ENCODE peak calls at places on chromosomes 11 and 22, in six cellular contexts. G, Y, A, Z, N and U are unnamed samples.

GRCh38 chr11:67368621-67369020 is 4.8 kb downstream of the CLCF1 start:
- DNase-seq in G (no peak), Y (no peak), A (no peak), Z (no peak), N (no peak), U (no peak)

GRCh38 chr11:3202759-3203158 is 15.9 kb downstream of the MRGPRG start:
- DNase-seq in G (no peak), Y (peak), A (no peak), Z (no peak), N (no peak), U (peak)

GRCh38 chr22:39502789-39503464 is 837 bp downstream of the MIEF1 start:
- DNase-seq in G (no peak), Y (no peak), A (no peak), Z (no peak), N (no peak), U (no peak)

GRCh38 chr11:47161134-47161854 is 15.4 kb downstream of the ARFGAP2 start:
- DNase-seq in G (peak), Y (no peak), A (no peak), Z (peak), N (peak), U (no peak)

GRCh38 chr11:70423523-70424505 is 25.5 kb downstream of the CTTN start:
- DNase-seq in G (no peak), Y (no peak), A (no peak), Z (peak), N (no peak), U (no peak)

GRCh38 chr11:74572349-74572748 is 20.0 kb upstream of the POLD3 start:
- DNase-seq in G (no peak), Y (no peak), A (no peak), Z (no peak), N (no peak), U (no peak)

GRCh38 chr22:39350803-39351688 is 1.3 kb downstream of the SYNGR1 start:
- DNase-seq in G (no peak), Y (no peak), A (no peak), Z (no peak), N (no peak), U (no peak)

GRCh38 chr11:2586091-2586792 is 113.6 kb downstream of the KCNQ1OT1 start:
- DNase-seq in G (no peak), Y (peak), A (no peak), Z (peak), N (no peak), U (peak)

GRCh38 chr11:73137262-73137941 is 4.7 kb downstream of the FCHSD2 start:
- DNase-seq in G (no peak), Y (no peak), A (no peak), Z (no peak), N (no peak), U (no peak)

GRCh38 chr22:23984430-23984829 is 4.5 kb downstream of the GSTT2 start:
- DNase-seq in G (peak), Y (no peak), A (no peak), Z (no peak), N (peak), U (no peak)

GRCh38 chr11:68661697-68662603 is 22.4 kb upstream of the GAL start:
- DNase-seq in G (no peak), Y (peak), A (no peak), Z (no peak), N (no peak), U (no peak)

GRCh38 chr22:24137595-24137994 is 43.7 kb upstream of the SUSD2 start:
- DNase-seq in G (no peak), Y (no peak), A (no peak), Z (no peak), N (no peak), U (no peak)

GRCh38 chr22:29727248-29727551 is 7.4 kb downstream of the CABP7 start:
- DNase-seq in G (no peak), Y (no peak), A (no peak), Z (peak), N (peak), U (peak)

GRCh38 chr11:22624742-22625447 is 728 bp downstream of the FANCF start:
- DNase-seq in G (no peak), Y (no peak), A (no peak), Z (peak), N (peak), U (peak)

GRCh38 chr11:102410382-102410784 is 42.2 kb downstream of the TMEM123 start:
- DNase-seq in G (no peak), Y (no peak), A (no peak), Z (no peak), N (no peak), U (no peak)

GRCh38 chr11:87819141-87819540 is 356.1 kb downstream of the RAB38 start:
- DNase-seq in G (no peak), Y (no peak), A (no peak), Z (no peak), N (no peak), U (no peak)

GRCh38 chr22:25896098-25896497 is 154.1 kb downstream of the MYO18B start:
- DNase-seq in G (no peak), Y (no peak), A (no peak), Z (no peak), N (no peak), U (no peak)

GRCh38 chr11:128535468-128536457 is 51.6 kb downstream of the ETS1 start:
- DNase-seq in G (no peak), Y (no peak), A (no peak), Z (no peak), N (no peak), U (no peak)

GRCh38 chr11:87722756-87723599 is 452.3 kb downstream of the RAB38 start:
- DNase-seq in G (no peak), Y (no peak), A (no peak), Z (no peak), N (no peak), U (no peak)

GRCh38 chr11:96426356-96427103 is 36.7 kb downstream of the JRKL start:
- DNase-seq in G (peak), Y (no peak), A (no peak), Z (no peak), N (peak), U (no peak)

GRCh38 chr11:110795124-110795624 is 82.9 kb upstream of the ARHGAP20 start:
- DNase-seq in G (no peak), Y (no peak), A (no peak), Z (no peak), N (no peak), U (no peak)

GRCh38 chr11:111416231-111416960 is 37.3 kb upstream of the POU2AF1 start:
- DNase-seq in G (no peak), Y (no peak), A (no peak), Z (no peak), N (no peak), U (no peak)

GRCh38 chr11:64305691-64306562 is 603 bp downstream of the ESRRA start:
- DNase-seq in G (peak), Y (peak), A (no peak), Z (peak), N (peak), U (peak)

GRCh38 chr22:24707477-24707816 is 67.1 kb downstream of the PIWIL3 start:
- DNase-seq in G (no peak), Y (no peak), A (no peak), Z (no peak), N (no peak), U (no peak)

GRCh38 chr11:121656333-121657090 is 203.7 kb upstream of the SORL1-AS1 start:
- DNase-seq in G (no peak), Y (no peak), A (no peak), Z (peak), N (no peak), U (peak)

GRCh38 chr11:1503708-1504104 is 17.1 kb upstream of the MOB2 start:
- DNase-seq in G (no peak), Y (no peak), A (no peak), Z (no peak), N (no peak), U (peak)

GRCh38 chr11:61048368-61049065 is 53.8 kb upstream of the CD5 start:
- DNase-seq in G (no peak), Y (peak), A (no peak), Z (no peak), N (no peak), U (no peak)

GRCh38 chr22:42321908-42322561 is 51.6 kb upstream of the TCF20 start:
- DNase-seq in G (no peak), Y (no peak), A (no peak), Z (no peak), N (no peak), U (no peak)

GRCh38 chr11:74678041-74678440 is 53.2 kb downstream of the CHRDL2 start:
- DNase-seq in G (no peak), Y (peak), A (no peak), Z (no peak), N (no peak), U (no peak)

GRCh38 chr11:15938362-15938725 is 418.0 kb downstream of the SOX6 start:
- DNase-seq in G (no peak), Y (no peak), A (no peak), Z (no peak), N (no peak), U (no peak)

GRCh38 chr11:12577746-12578644 is 96.2 kb upstream of the TEAD1 start:
- DNase-seq in G (no peak), Y (no peak), A (no peak), Z (no peak), N (no peak), U (no peak)

GRCh38 chr11:117878939-117879475 is 2.5 kb upstream of the FXYD6 start:
- DNase-seq in G (no peak), Y (no peak), A (no peak), Z (no peak), N (no peak), U (no peak)

GRCh38 chr22:44132724-44133123 is 48.0 kb upstream of the PARVG start:
- DNase-seq in G (no peak), Y (peak), A (no peak), Z (no peak), N (no peak), U (no peak)

GRCh38 chr11:56783448-56784041 is 35.0 kb upstream of the OR9G4 start:
- DNase-seq in G (peak), Y (no peak), A (no peak), Z (no peak), N (peak), U (no peak)

GRCh38 chr11:60854140-60854846 is 1.5 kb downstream of the PTGDR2 start:
- DNase-seq in G (no peak), Y (peak), A (no peak), Z (no peak), N (no peak), U (no peak)

GRCh38 chr11:57322881-57323467 is 1.8 kb downstream of the TNKS1BP1 start:
- DNase-seq in G (no peak), Y (no peak), A (no peak), Z (no peak), N (no peak), U (no peak)

GRCh38 chr11:64379817-64380709 is 21.1 kb downstream of the RPS6KA4 start:
- DNase-seq in G (no peak), Y (no peak), A (no peak), Z (no peak), N (no peak), U (no peak)

GRCh38 chr11:113242767-113243397 is 71.5 kb upstream of the TTC12 start:
- DNase-seq in G (no peak), Y (no peak), A (no peak), Z (peak), N (no peak), U (no peak)

GRCh38 chr11:107688322-107688918 is 23.4 kb downstream of the SLN start:
- DNase-seq in G (no peak), Y (no peak), A (no peak), Z (no peak), N (no peak), U (no peak)

DNA sequence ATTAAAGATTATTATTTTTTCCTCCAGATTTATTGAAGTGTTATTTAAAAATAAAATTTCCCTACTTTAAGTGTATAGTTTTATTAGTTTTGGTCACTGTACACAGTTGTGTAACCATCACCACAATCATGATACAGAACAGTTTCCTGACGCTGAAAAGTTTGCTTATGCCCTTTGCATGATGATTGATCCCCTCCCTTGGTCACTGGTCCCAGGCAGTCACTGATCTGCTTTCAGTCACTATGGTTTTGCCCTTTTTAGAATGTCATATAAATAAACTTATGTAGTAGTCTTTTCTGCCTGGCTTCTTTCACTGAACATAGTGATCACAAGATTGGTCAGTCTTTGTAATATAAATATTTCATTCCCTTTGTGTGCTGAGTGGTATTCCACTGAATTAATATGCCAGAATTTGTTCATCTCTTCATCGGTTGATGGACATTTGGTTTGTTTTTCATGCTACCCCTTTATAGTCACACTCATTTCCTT is 140.6 kb downstream of the SWAP70 start:
- DNase-seq in G (no peak), Y (no peak), A (no peak), Z (no peak), N (no peak), U (no peak)
- H3K4me3 ChIP-seq in G (no peak), Y (no peak), A (no peak), Z (no peak), N (no peak), U (no peak)

DNA sequence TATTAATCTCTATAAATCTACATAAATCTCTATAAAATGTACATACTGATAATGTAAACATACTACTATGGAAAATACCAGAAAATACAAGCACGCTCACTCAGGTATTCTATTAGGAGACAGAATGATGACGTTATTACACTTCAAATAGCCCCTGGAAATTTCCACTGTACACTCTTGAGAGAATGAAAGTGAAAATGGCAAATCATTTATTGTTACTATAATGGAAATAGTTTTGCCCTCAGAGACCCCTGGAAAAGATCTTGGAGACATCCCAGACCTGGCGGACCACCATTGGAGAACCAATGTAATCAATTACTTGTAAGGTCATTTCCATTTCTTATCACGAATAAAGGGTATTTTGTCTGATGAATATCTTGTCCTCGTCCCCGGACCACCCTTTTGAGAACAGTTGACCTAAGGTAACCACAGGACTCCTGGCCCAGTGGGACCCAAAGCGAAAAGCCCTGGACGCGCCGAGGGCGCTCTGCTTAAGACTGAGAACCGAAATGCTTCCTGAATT is 509 bp upstream of the PRRG4 start:
- DNase-seq in G (no peak), Y (no peak), A (no peak), Z (no peak), N (no peak), U (no peak)
- H3K4me3 ChIP-seq in G (peak), Y (peak), A (peak), Z (peak), N (peak), U (peak)

GRCh38 chr11:119964136-119965025 is 173.5 kb downstream of the TRIM29 start:
- DNase-seq in G (peak), Y (no peak), A (no peak), Z (no peak), N (peak), U (no peak)
- H3K4me3 ChIP-seq in G (no peak), Y (no peak), A (no peak), Z (no peak), N (no peak), U (no peak)

GRCh38 chr22:50308986-50309600 is 1.6 kb upstream of the PLXNB2 start:
- DNase-seq in G (no peak), Y (no peak), A (no peak), Z (no peak), N (no peak), U (no peak)
- H3K4me3 ChIP-seq in G (no peak), Y (peak), A (no peak), Z (no peak), N (no peak), U (no peak)

DNA sequence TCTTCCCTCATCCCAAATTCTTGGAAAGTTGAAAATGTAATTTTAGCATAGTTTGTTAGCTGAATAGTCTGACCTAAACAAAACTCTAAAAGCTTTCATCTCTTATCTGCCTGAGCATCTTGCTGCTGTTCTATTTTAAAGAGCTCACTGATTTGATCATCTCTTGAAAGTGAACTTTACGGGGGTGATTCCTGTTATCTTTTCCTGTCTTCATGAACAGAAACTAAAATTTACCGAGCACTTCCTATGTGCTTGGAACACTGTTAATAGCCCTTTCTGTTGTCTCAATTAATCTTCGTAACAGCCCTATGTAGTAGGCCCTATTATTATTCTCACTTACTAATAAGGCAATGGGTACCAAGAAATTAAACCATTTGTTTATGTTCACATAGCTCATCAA is 12.3 kb downstream of the AMOTL1 start:
- DNase-seq in G (no peak), Y (no peak), A (no peak), Z (no peak), N (no peak), U (no peak)
- H3K4me3 ChIP-seq in G (no peak), Y (peak), A (peak), Z (no peak), N (no peak), U (peak)

GRCh38 chr11:8788616-8789015 is 106.0 kb downstream of the RPL27A start:
- DNase-seq in G (no peak), Y (no peak), A (no peak), Z (no peak), N (no peak), U (no peak)

GRCh38 chr11:8785998-8786397 is 103.4 kb downstream of the RPL27A start:
- DNase-seq in G (no peak), Y (no peak), A (no peak), Z (no peak), N (no peak), U (no peak)

GRCh38 chr11:8785457-8785856 is 102.9 kb downstream of the RPL27A start:
- DNase-seq in G (no peak), Y (no peak), A (no peak), Z (no peak), N (no peak), U (no peak)

GRCh38 chr11:8787372-8787771 is 104.8 kb downstream of the RPL27A start:
- DNase-seq in G (no peak), Y (no peak), A (no peak), Z (peak), N (no peak), U (no peak)

DNA sequence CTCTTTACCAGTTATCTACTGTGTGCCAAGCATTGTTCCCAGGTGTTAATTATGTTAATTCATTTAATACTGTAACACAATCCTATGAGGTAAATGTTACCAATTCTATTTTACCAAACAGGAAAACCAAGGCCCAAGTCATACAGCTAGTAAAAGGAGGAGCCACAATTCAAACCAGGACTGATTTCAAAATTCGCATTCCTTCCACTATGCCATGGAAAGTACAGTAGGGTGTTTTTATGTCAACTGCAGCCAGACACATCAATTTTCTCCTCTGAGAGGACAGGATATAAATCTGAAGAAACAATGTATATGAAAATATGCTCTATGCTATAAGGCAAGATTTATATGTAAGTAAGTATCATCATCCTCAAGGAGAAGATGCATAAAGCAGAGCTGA is 104.3 kb downstream of the RPL27A start:
- DNase-seq in G (no peak), Y (no peak), A (no peak), Z (no peak), N (no peak), U (no peak)
- H3K4me3 ChIP-seq in G (no peak), Y (no peak), A (no peak), Z (no peak), N (no peak), U (no peak)

GRCh38 chr11:130732476-130732875 is 183.8 kb downstream of the SNX19 start:
- DNase-seq in G (no peak), Y (no peak), A (no peak), Z (no peak), N (no peak), U (no peak)
- H3K4me3 ChIP-seq in G (no peak), Y (no peak), A (no peak), Z (no peak), N (no peak), U (no peak)